ENCODE peak calls at places on chromosomes 1 and 21, in four cellular contexts. H, U, N and W are unnamed samples.

GRCh38 chr1:39213511-39214002 is 9.1 kb downstream of the MACF1 start:
- DNase-seq in H (no peak), U (no peak), N (no peak), W (peak; percentile 40)

GRCh38 chr1:41920658-41921057 is 1.9 kb upstream of the HIVEP3 start:
- DNase-seq in H (no peak), U (peak; percentile 56), N (no peak), W (peak; percentile 75)

GRCh38 chr1:34619256-34619655 is 135.6 kb upstream of the GJB5 start:
- DNase-seq in H (no peak), U (no peak), N (no peak), W (no peak)

GRCh38 chr1:82695443-82695842 is 894.7 kb downstream of the ADGRL2 start:
- DNase-seq in H (no peak), U (no peak), N (no peak), W (peak; percentile 38)

GRCh38 chr1:88998716-88999115 is 6.3 kb upstream of the KYAT3 start:
- DNase-seq in H (no peak), U (no peak), N (no peak), W (peak; percentile 81)

GRCh38 chr1:172699695-172700094 is 40.8 kb downstream of the FASLG start:
- DNase-seq in H (no peak), U (no peak), N (no peak), W (no peak)

GRCh38 chr1:162088281-162088969 is 18.9 kb downstream of the NOS1AP start:
- DNase-seq in H (no peak), U (no peak), N (no peak), W (peak; percentile 60)

GRCh38 chr1:107048255-107048654 is 8.2 kb upstream of the PRMT6 start:
- DNase-seq in H (no peak), U (no peak), N (no peak), W (no peak)

GRCh38 chr1:51955797-51956527 is 34.5 kb downstream of the RAB3B start:
- DNase-seq in H (no peak), U (no peak), N (no peak), W (no peak)

GRCh38 chr1:167447521-167448136 is 70.7 kb downstream of the CD247 start:
- DNase-seq in H (no peak), U (no peak), N (peak; percentile 38), W (no peak)

GRCh38 chr21:46455575-46456385 is 2.9 kb upstream of the DIP2A start:
- DNase-seq in H (no peak), U (no peak), N (no peak), W (peak; percentile 72)

GRCh38 chr1:89780721-89781120 is 40.1 kb upstream of the LRRC8D start:
- DNase-seq in H (no peak), U (peak; percentile 26), N (no peak), W (peak; percentile 85)

GRCh38 chr1:111706921-111707320 is 32.3 kb downstream of the INKA2 start:
- DNase-seq in H (no peak), U (no peak), N (no peak), W (no peak)

GRCh38 chr1:231091853-231092301 is 51.8 kb upstream of the FAM89A start:
- DNase-seq in H (no peak), U (no peak), N (no peak), W (peak; percentile 38)

DNA sequence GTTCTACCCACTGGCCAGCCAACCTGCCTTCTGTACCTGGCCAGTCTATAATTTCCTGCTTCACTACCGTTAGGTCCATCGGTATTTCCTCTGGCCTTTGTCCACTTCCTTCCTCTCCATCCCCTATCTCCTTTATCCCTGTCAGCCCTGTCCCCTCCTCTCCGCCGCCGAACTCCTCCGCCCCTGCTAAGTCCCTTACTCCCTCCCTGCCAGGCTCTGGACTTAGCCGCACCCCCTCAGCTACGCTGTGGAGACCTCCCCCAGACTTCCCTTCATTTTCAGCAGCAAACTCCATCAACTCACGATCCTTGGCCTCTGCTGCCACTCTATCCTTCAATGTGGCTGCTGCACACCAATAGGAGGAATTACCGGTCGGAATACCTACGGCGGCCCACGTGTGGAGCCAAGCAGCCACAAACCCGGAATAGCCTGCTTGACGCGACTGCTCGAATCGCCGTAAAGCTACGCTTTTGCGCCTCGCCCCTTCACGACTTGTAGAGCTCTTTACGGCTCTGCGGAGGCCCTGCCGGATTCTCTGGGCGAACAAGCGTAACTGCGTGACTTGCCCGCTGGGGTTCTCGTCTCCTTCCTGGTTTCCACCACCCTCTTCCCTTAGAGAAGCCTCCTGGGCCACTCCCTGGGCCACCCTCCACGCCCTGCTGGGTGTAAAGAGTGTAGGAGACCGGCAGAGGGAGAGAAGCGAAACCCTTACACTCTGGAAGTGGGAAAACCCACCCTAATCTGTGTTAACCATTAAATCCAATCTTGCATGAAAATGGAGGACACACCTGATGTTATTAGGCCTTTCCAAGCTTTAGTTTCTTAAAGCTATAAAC is at the start of gene ZNHIT6:
- DNase-seq in H (peak; percentile 87), U (peak; percentile 99), N (peak; percentile 84), W (peak; percentile 99)
- TF ChIP-seq CTCF in H (no peak), U (peak; percentile 34), N (peak; percentile 19), W (peak; percentile 56)

DNA sequence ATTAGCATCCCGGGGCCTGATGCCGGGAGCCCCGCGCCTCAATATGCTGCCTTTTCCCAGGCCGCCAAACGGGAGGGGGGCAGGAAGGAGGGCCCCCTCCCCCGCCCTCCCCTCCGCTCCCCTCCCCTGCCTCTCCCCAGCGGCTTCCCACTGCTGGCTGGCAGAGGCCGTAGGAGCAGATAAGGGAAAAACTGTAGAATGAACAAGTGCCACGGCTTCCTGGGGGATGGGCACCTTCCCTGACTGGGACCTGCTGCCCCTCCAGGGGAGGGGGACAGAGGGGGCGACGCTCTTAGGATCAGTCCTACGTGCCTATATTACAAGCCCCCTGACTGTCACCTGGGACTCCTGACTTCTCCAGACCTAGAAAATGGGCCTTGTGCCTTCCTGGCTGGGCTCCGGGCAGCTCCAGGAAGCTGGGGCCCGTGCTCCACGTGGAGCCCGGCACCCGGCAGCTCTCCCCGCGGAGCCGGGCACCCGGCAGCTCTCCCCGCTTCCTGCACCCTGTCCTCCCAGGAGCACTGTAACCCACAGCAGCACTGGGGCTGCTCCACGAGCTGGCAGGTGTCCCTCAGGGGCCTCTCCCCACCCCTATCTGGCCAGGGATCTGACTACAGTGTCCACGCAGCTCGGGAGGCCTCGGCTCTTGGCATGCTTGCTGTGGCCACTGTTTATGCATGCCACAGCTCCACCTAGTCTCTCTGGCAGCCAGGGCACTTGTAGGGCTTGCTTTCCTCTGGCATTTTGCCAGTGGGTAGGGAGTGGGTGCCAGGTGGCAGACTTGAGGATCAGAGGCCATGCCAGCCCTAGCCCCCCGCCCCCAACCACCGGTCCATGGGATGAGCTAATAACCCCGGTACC is 668 bp upstream of the HES5 start:
- DNase-seq in H (no peak), U (no peak), N (no peak), W (no peak)
- H3K4me3 ChIP-seq in H (no peak overlapping the region), U (no peak overlapping the region), N (peak overlapping the region; percentile 49), W (no peak overlapping the region)

GRCh38 chr21:44485254-44485793 is 30.0 kb downstream of the LRRC3 start:
- DNase-seq in H (peak; percentile 43), U (no peak), N (peak; percentile 47), W (peak; percentile 20)
- TF ChIP-seq CTCF in H (no peak), U (no peak), N (no peak), W (peak; percentile 29)

GRCh38 chr1:170666661-170667060 is 2.7 kb downstream of the PRRX1 start:
- DNase-seq in H (peak; percentile 24), U (no peak), N (no peak), W (no peak)
- H3K4me3 ChIP-seq in H (peak overlapping the region; percentile 78), U (no peak overlapping the region), N (peak overlapping the region; percentile 79), W (no peak overlapping the region)